ENCODE peak calls at places on chromosomes 2 and 18, in seven cellular contexts. Q is dorsolateral prefrontal cortex, P is left ventricle myocardium inferior, B is adrenal gland, K is thoracic aorta, A is thyroid gland, M is astrocyte. E is an unnamed sample.
A peak's percentile ranks its signal among the peaks of the same experiment; 100 is the strongest.

GRCh38 chr2:141554810-141555209 is 576.0 kb downstream of the LRP1B start:
- DNase-seq in Q (peak; percentile 17), P (no peak), B (no peak), K (no peak), A (no peak), M (peak; percentile 32), E (no peak)

GRCh38 chr2:105144941-105145300 is 96.6 kb upstream of the GPR45 start:
- DNase-seq in Q (no peak), P (no peak), B (no peak), K (no peak), A (no peak), M (no peak), E (no peak)

GRCh38 chr18:79917351-79918088 is 33.9 kb downstream of the SLC66A2 start:
- DNase-seq in Q (no peak), P (no peak), B (no peak), K (no peak), A (no peak), M (no peak), E (peak; percentile 1)

GRCh38 chr18:11923454-11923853 is 15.3 kb upstream of the MPPE1 start:
- DNase-seq in Q (no peak), P (no peak), B (no peak), K (no peak), A (no peak), M (no peak), E (no peak)

GRCh38 chr18:59885579-59886163 is 14.1 kb upstream of the PMAIP1 start:
- DNase-seq in Q (no peak), P (no peak), B (no peak), K (no peak), A (no peak), M (peak; percentile 93), E (no peak)

GRCh38 chr2:240450532-240451107 is 15.2 kb downstream of the GPC1 start:
- DNase-seq in Q (no peak), P (no peak), B (no peak), K (no peak), A (no peak), M (no peak), E (no peak)

GRCh38 chr18:79987566-79987965 is 797 bp downstream of the TXNL4A start:
- DNase-seq in Q (no peak), P (no peak), B (no peak), K (no peak), A (no peak), M (no peak), E (no peak)

GRCh38 chr2:101205521-101205998 is 47.1 kb upstream of the CNOT11 start:
- DNase-seq in Q (peak; percentile 52), P (peak; percentile 25), B (peak; percentile 81), K (no peak), A (peak; percentile 69), M (peak; percentile 65), E (peak; percentile 75)

GRCh38 chr2:205580591-205580990 is 101.7 kb upstream of the NRP2 start:
- DNase-seq in Q (no peak), P (no peak), B (no peak), K (no peak), A (no peak), M (peak; percentile 27), E (no peak)

GRCh38 chr2:51846796-51847195 is 814.9 kb upstream of the NRXN1 start:
- DNase-seq in Q (no peak), P (no peak), B (no peak), K (no peak), A (no peak), M (no peak), E (no peak)

GRCh38 chr2:230520875-230521155 is 104.8 kb downstream of the SP100 start:
- DNase-seq in Q (no peak), P (no peak), B (no peak), K (no peak), A (no peak), M (peak; percentile 52), E (no peak)

GRCh38 chr2:8548871-8549221 is 133.0 kb upstream of the ID2 start:
- DNase-seq in Q (no peak), P (no peak), B (no peak), K (no peak), A (no peak), M (no peak), E (no peak)

GRCh38 chr2:234290671-234291070 is 206.2 kb downstream of the ARL4C start:
- DNase-seq in Q (no peak), P (no peak), B (peak; percentile 58), K (no peak), A (peak; percentile 13), M (no peak), E (peak; percentile 24)

GRCh38 chr18:23301971-23302370 is 151.1 kb upstream of the RIOK3 start:
- DNase-seq in Q (peak; percentile 73), P (no peak), B (no peak), K (no peak), A (peak; percentile 64), M (no peak), E (no peak)

GRCh38 chr2:180604077-180604476 is 376.3 kb upstream of the UBE2E3 start:
- DNase-seq in Q (no peak), P (no peak), B (no peak), K (no peak), A (no peak), M (no peak), E (no peak)

GRCh38 chr2:165475270-165476004 is 5.9 kb downstream of the CSRNP3 start:
- DNase-seq in Q (no peak), P (no peak), B (no peak), K (no peak), A (no peak), M (no peak), E (no peak)

DNA sequence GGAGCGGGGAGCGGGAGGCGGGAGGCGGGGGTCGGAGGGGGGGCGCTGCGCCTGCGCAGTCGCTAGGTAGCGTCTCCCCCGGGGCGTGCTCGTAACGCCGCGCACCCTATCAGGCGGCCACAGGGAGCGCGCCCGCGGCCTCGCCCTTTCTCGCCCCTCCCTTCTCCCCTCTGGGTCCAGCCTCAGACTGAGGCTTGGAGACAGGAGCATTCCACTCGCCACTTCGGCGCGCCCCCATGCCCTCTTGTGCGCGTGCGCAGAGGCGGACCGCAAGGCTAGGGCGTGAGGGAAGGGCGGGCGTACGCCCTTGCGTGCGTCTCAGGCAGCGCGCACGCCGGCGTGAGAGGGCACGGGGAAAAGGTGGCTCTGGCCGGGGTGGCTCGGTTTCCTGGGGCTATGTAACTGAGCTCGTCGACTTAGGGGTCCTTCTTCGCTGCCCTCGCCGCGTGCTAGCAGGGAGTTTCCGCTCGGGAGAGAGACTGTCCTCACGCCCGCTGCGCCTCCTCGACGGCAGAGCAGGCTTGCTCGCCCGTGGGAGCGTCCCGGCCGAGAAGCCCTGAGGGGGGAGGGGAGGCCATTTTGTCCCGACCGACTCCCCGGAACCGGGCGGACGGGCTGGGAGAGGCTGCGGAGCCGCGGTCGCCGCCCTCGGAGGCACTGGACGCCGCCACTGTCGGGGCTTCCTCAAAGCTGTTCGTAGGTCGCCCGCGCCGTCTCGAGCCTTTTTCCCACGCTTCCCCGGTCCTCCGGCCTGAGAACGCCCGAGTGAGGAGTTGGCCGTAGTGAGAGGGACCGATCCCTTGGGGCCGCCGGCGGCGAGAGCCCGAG is at the start of gene RAB10:
- DNase-seq in Q (peak; percentile 96), P (peak; percentile 99), B (peak; percentile 99), K (peak; percentile 90), A (peak; percentile 100), M (peak; percentile 94), E (peak; percentile 99)
- TF ChIP-seq CTCF in Q (peak; percentile 42), P (peak; percentile 41), B (peak; percentile 19), K (no peak), A (no peak), M (no peak), E (peak; percentile 21)

DNA sequence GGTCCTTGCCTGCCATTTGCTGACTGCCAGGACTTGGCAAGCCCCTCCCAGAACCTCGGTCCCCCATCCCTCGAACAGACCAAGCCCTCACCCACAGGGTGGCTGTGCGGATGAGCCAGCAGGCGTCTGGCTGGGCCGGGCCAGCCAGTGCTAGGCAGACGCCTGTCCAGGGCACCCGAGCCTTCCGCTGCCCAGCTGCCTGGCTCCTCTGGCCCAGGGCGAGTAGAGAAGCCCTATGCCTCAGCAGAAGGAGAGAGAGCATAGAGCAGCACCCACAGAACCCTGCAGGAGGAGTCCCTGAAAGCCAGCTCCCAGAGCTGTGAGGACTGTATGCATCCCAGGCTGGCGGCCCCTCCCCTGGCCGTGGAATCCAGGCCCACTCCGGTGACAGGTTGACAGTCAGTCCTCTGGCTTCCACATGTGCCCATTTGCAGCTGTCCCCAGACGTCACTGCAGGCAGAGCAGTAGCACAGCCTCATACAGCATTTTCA is 62.1 kb upstream of the GLI2 start:
- DNase-seq in Q (no peak), P (no peak), B (no peak), K (no peak), A (no peak), M (no peak), E (no peak)
- H3K27ac ChIP-seq in Q (no peak overlapping the region), P (no peak overlapping the region), B (no peak overlapping the region), K (no peak overlapping the region), A (no peak overlapping the region), M (no peak overlapping the region), E (no peak overlapping the region)

DNA sequence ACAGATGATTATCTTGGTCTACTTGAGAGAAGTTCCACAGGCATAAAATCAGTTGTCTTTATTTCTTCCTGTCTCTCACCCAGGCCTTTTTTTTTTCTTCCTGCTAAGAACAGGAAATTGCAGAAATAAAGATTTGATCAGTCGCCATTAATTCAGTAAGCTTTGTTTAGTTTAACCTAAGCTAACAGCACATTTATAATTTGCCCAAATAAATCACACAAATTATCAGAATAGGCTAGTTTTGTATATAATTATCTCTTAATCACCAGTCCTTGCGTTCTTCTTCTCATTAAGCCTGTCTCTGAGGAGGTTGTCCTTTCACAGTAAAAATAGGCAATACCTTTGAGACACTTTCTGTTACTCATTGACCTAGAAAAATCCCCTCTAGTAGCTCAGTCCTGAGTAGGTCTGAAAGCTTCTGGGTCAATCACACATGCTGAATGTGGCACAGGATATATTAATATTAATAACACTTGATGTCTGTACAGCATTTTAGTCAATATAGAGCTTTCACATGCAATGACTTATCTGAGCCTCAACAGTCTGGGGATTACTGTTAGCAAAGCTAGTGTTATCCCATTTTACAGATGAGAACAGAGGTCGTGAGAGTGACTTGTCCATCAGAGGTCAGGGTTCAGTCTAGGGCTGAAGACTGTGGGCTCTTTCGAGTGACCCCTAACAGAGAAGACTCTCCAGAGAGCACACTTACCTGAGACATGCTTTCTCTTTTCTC is 11.2 kb upstream of the STK17B start:
- DNase-seq in Q (no peak), P (no peak), B (no peak), K (no peak), A (no peak), M (no peak), E (no peak)
- H3K4me3 ChIP-seq in Q (no peak overlapping the region), P (no peak overlapping the region), B (no peak overlapping the region), K (no peak overlapping the region), A (no peak overlapping the region), M (no peak overlapping the region), E (no peak overlapping the region)

GRCh38 chr2:137769406-137769805 is 194.9 kb upstream of the HNMT start:
- DNase-seq in Q (no peak), P (no peak), B (no peak), K (no peak), A (no peak), M (no peak), E (no peak)
- TF ChIP-seq CTCF in Q (no peak), P (no peak), B (no peak), K (no peak), A (no peak), M (no peak), E (no peak)

GRCh38 chr18:70030728-70031127 is 83.1 kb upstream of the CD226 start:
- DNase-seq in Q (no peak), P (no peak), B (no peak), K (no peak), A (no peak), M (no peak), E (no peak)
- H3K27ac ChIP-seq in Q (no peak overlapping the region), P (no peak overlapping the region), B (no peak overlapping the region), K (no peak overlapping the region), A (no peak overlapping the region), M (no peak overlapping the region), E (no peak overlapping the region)

E was measured in body of pancreas.